ENCODE peak calls at places on chromosomes 13 and 19, in four cellular contexts. One of them, this sample, is unnamed.

GRCh38 chr19:33385956-33386355 is 12.4 kb downstream of the CEBPG start:
- DNase-seq in heart right ventricle: peak; percentile 60
- DNase-seq in tibial nerve: no peak
- DNase-seq in CD8-positive, alpha-beta memory T cell: no peak
- DNase-seq in this sample: no peak

GRCh38 chr19:7831452-7831851 is 1.4 kb downstream of the EVI5L start:
- DNase-seq in heart right ventricle: no peak
- DNase-seq in CD8-positive, alpha-beta memory T cell: no peak
- DNase-seq in tibial nerve: no peak
- DNase-seq in this sample: peak; percentile 53

GRCh38 chr19:32902448-32902847 is 32.9 kb upstream of the SLC7A9 start:
- DNase-seq in CD8-positive, alpha-beta memory T cell: no peak
- DNase-seq in heart right ventricle: no peak
- DNase-seq in tibial nerve: no peak
- DNase-seq in this sample: peak; percentile 61

GRCh38 chr19:46381746-46382345 is 31.5 kb downstream of the CCDC8 start:
- DNase-seq in tibial nerve: no peak
- DNase-seq in heart right ventricle: no peak
- DNase-seq in CD8-positive, alpha-beta memory T cell: no peak
- DNase-seq in this sample: no peak

GRCh38 chr19:53511933-53512374 is 26.0 kb upstream of the ZNF331 start:
- DNase-seq in CD8-positive, alpha-beta memory T cell: peak; percentile 70
- DNase-seq in tibial nerve: peak; percentile 29
- DNase-seq in heart right ventricle: peak; percentile 45
- DNase-seq in this sample: peak; percentile 70

GRCh38 chr19:35117791-35118190 is 2.2 kb downstream of the FXYD3 start:
- DNase-seq in tibial nerve: no peak
- DNase-seq in CD8-positive, alpha-beta memory T cell: no peak
- DNase-seq in heart right ventricle: no peak
- DNase-seq in this sample: no peak

GRCh38 chr19:24054044-24054935 is 32.7 kb upstream of the ZNF254 start:
- DNase-seq in tibial nerve: no peak
- DNase-seq in heart right ventricle: no peak
- DNase-seq in CD8-positive, alpha-beta memory T cell: no peak
- DNase-seq in this sample: no peak

GRCh38 chr19:38089440-38089839 is 134.6 kb downstream of the DPF1 start:
- DNase-seq in heart right ventricle: no peak
- DNase-seq in CD8-positive, alpha-beta memory T cell: no peak
- DNase-seq in tibial nerve: no peak
- DNase-seq in this sample: no peak

GRCh38 chr19:41373993-41374392 is 2.3 kb upstream of the TMEM91 start:
- DNase-seq in tibial nerve: peak; percentile 65
- DNase-seq in heart right ventricle: peak; percentile 89
- DNase-seq in CD8-positive, alpha-beta memory T cell: no peak
- DNase-seq in this sample: peak; percentile 81

GRCh38 chr13:89214115-89214514 is 1542.9 kb downstream of the SLITRK5 start:
- DNase-seq in heart right ventricle: no peak
- DNase-seq in CD8-positive, alpha-beta memory T cell: no peak
- DNase-seq in tibial nerve: no peak
- DNase-seq in this sample: no peak

GRCh38 chr19:5048727-5049553 is 80.0 kb downstream of the KDM4B start:
- DNase-seq in CD8-positive, alpha-beta memory T cell: no peak
- DNase-seq in heart right ventricle: no peak
- DNase-seq in tibial nerve: no peak
- DNase-seq in this sample: no peak

GRCh38 chr19:45151821-45152503 is 8.8 kb downstream of the NKPD1 start:
- DNase-seq in tibial nerve: no peak
- DNase-seq in CD8-positive, alpha-beta memory T cell: no peak
- DNase-seq in heart right ventricle: no peak
- DNase-seq in this sample: no peak

GRCh38 chr19:35757231-35757748 is 461 bp upstream of the HSPB6 start:
- DNase-seq in CD8-positive, alpha-beta memory T cell: no peak
- DNase-seq in tibial nerve: peak; percentile 84
- DNase-seq in heart right ventricle: peak; percentile 87
- DNase-seq in this sample: peak; percentile 86

GRCh38 chr19:6820237-6820636 is 47.7 kb downstream of the VAV1 start:
- DNase-seq in tibial nerve: no peak
- DNase-seq in heart right ventricle: no peak
- DNase-seq in CD8-positive, alpha-beta memory T cell: no peak
- DNase-seq in this sample: no peak

GRCh38 chr19:14091885-14092462 is 1.4 kb upstream of the SAMD1 start:
- DNase-seq in tibial nerve: no peak
- DNase-seq in CD8-positive, alpha-beta memory T cell: no peak
- DNase-seq in heart right ventricle: no peak
- DNase-seq in this sample: no peak

GRCh38 chr13:48486362-48486761 is 46.5 kb downstream of the RCBTB2 start:
- DNase-seq in heart right ventricle: no peak
- DNase-seq in CD8-positive, alpha-beta memory T cell: no peak
- DNase-seq in tibial nerve: no peak
- DNase-seq in this sample: no peak

GRCh38 chr13:49690133-49690989 is 925 bp downstream of the EBPL start:
- DNase-seq in tibial nerve: no peak
- DNase-seq in heart right ventricle: no peak
- DNase-seq in CD8-positive, alpha-beta memory T cell: no peak
- DNase-seq in this sample: no peak

GRCh38 chr19:18999896-19000620 is 33.3 kb downstream of the SUGP2 start:
- DNase-seq in CD8-positive, alpha-beta memory T cell: no peak
- DNase-seq in heart right ventricle: no peak
- DNase-seq in tibial nerve: no peak
- DNase-seq in this sample: no peak

GRCh38 chr19:27671876-27672275 is 1541.1 kb downstream of the UQCRFS1 start:
- DNase-seq in heart right ventricle: no peak
- DNase-seq in CD8-positive, alpha-beta memory T cell: no peak
- DNase-seq in tibial nerve: no peak
- DNase-seq in this sample: no peak

GRCh38 chr19:2983351-2984195 is 6.2 kb downstream of the TLE6 start:
- DNase-seq in CD8-positive, alpha-beta memory T cell: no peak
- DNase-seq in heart right ventricle: peak; percentile 75
- DNase-seq in tibial nerve: peak; percentile 37
- DNase-seq in this sample: peak; percentile 48

GRCh38 chr19:42143341-42144234 is 11.3 kb upstream of the POU2F2 start:
- DNase-seq in CD8-positive, alpha-beta memory T cell: no peak
- DNase-seq in heart right ventricle: no peak
- DNase-seq in tibial nerve: no peak
- DNase-seq in this sample: no peak

GRCh38 chr13:27283906-27284523 is 13.4 kb downstream of the RASL11A start:
- DNase-seq in heart right ventricle: no peak
- DNase-seq in CD8-positive, alpha-beta memory T cell: no peak
- DNase-seq in tibial nerve: no peak
- DNase-seq in this sample: no peak

GRCh38 chr13:20998649-20999415 is 62.6 kb downstream of the LATS2 start:
- DNase-seq in heart right ventricle: no peak
- DNase-seq in tibial nerve: no peak
- DNase-seq in CD8-positive, alpha-beta memory T cell: no peak
- DNase-seq in this sample: no peak

GRCh38 chr19:53991224-53992113 is at the start of gene CACNG6:
- DNase-seq in tibial nerve: no peak
- DNase-seq in CD8-positive, alpha-beta memory T cell: no peak
- DNase-seq in heart right ventricle: no peak
- DNase-seq in this sample: peak; percentile 40

GRCh38 chr19:40424637-40425449 is 949 bp downstream of the SERTAD1 start:
- DNase-seq in tibial nerve: no peak
- DNase-seq in heart right ventricle: no peak
- DNase-seq in CD8-positive, alpha-beta memory T cell: no peak
- DNase-seq in this sample: no peak

GRCh38 chr13:40221131-40221459 is 445.3 kb downstream of the FOXO1 start:
- DNase-seq in CD8-positive, alpha-beta memory T cell: no peak
- DNase-seq in heart right ventricle: no peak
- DNase-seq in tibial nerve: no peak
- DNase-seq in this sample: no peak

GRCh38 chr13:29921542-29921941 is 71.1 kb upstream of the UBL3 start:
- DNase-seq in heart right ventricle: no peak
- DNase-seq in tibial nerve: no peak
- DNase-seq in CD8-positive, alpha-beta memory T cell: no peak
- DNase-seq in this sample: no peak

GRCh38 chr19:12789098-12789903 is 2.0 kb upstream of the JUNB start:
- DNase-seq in tibial nerve: no peak
- DNase-seq in heart right ventricle: no peak
- DNase-seq in CD8-positive, alpha-beta memory T cell: no peak
- DNase-seq in this sample: peak; percentile 92

GRCh38 chr19:18167975-18168645 is 5.5 kb upstream of the IFI30 start:
- DNase-seq in heart right ventricle: peak; percentile 37
- DNase-seq in tibial nerve: no peak
- DNase-seq in CD8-positive, alpha-beta memory T cell: peak; percentile 68
- DNase-seq in this sample: no peak

GRCh38 chr19:7533281-7533819 is 2.2 kb upstream of the PNPLA6 start:
- DNase-seq in CD8-positive, alpha-beta memory T cell: no peak
- DNase-seq in heart right ventricle: peak; percentile 83
- DNase-seq in tibial nerve: peak; percentile 38
- DNase-seq in this sample: peak; percentile 80

GRCh38 chr13:34401741-34402140 is 540.3 kb upstream of the NBEA start:
- DNase-seq in CD8-positive, alpha-beta memory T cell: no peak
- DNase-seq in tibial nerve: no peak
- DNase-seq in heart right ventricle: no peak
- DNase-seq in this sample: no peak

GRCh38 chr19:39301021-39301420 is 4.8 kb downstream of the IFNL1 start:
- DNase-seq in heart right ventricle: no peak
- DNase-seq in CD8-positive, alpha-beta memory T cell: no peak
- DNase-seq in tibial nerve: no peak
- DNase-seq in this sample: no peak

GRCh38 chr19:56868446-56868845 is 27.9 kb upstream of the PEG3 start:
- DNase-seq in heart right ventricle: no peak
- DNase-seq in CD8-positive, alpha-beta memory T cell: no peak
- DNase-seq in tibial nerve: no peak
- DNase-seq in this sample: no peak
- H3K9me3 ChIP-seq in heart right ventricle: peaks cover 68% of the 10 kb centered on the region
- H3K9me3 ChIP-seq in CD8-positive, alpha-beta memory T cell: peaks cover 6% of the 10 kb centered on the region
- H3K9me3 ChIP-seq in tibial nerve: peaks cover 55% of the 10 kb centered on the region
- H3K9me3 ChIP-seq in this sample: peaks cover 63% of the 10 kb centered on the region

DNA sequence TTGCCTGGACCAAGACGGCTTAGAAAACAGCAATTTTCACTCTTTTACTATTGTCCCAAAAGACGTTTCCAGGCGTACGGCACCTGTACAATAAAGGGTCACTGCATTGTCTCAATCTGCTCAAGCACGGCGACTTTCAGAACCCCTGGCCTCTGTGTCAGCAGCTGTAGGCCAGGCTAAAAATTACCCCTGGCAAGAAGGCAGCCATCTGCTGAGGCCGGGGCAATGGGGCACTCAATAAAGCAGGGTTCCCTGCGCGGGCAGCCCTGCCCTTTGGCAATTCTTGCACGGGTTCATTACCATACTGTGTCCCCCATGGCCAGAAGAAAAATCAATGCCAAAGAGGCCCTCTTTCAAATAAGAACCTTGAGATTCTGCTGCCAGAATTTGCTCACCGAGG is 52.1 kb downstream of the STK24 start:
- DNase-seq in heart right ventricle: no peak
- DNase-seq in CD8-positive, alpha-beta memory T cell: no peak
- DNase-seq in tibial nerve: no peak
- DNase-seq in this sample: no peak
- H3K4me1 ChIP-seq in heart right ventricle: peaks cover 84% of the 10 kb centered on the region
- H3K4me1 ChIP-seq in CD8-positive, alpha-beta memory T cell: peaks cover 69% of the 10 kb centered on the region
- H3K4me1 ChIP-seq in tibial nerve: peaks cover 17% of the 10 kb centered on the region
- H3K4me1 ChIP-seq in this sample: peaks cover 26% of the 10 kb centered on the region

GRCh38 chr19:10285393-10285792 is 1.4 kb upstream of the ICAM4 start:
- DNase-seq in tibial nerve: no peak
- DNase-seq in heart right ventricle: no peak
- DNase-seq in CD8-positive, alpha-beta memory T cell: no peak
- DNase-seq in this sample: no peak

GRCh38 chr19:10289167-10289835 is 451 bp upstream of the ICAM5 start:
- DNase-seq in tibial nerve: no peak
- DNase-seq in CD8-positive, alpha-beta memory T cell: peak; percentile 78
- DNase-seq in heart right ventricle: no peak
- DNase-seq in this sample: peak; percentile 59

GRCh38 chr19:10284641-10285278 is 2.0 kb upstream of the ICAM4 start:
- DNase-seq in heart right ventricle: no peak
- DNase-seq in CD8-positive, alpha-beta memory T cell: no peak
- DNase-seq in tibial nerve: no peak
- DNase-seq in this sample: no peak

GRCh38 chr19:10288662-10289166 is 1.0 kb upstream of the ICAM5 start:
- DNase-seq in tibial nerve: no peak
- DNase-seq in CD8-positive, alpha-beta memory T cell: no peak
- DNase-seq in heart right ventricle: no peak
- DNase-seq in this sample: peak; percentile 66

DNA sequence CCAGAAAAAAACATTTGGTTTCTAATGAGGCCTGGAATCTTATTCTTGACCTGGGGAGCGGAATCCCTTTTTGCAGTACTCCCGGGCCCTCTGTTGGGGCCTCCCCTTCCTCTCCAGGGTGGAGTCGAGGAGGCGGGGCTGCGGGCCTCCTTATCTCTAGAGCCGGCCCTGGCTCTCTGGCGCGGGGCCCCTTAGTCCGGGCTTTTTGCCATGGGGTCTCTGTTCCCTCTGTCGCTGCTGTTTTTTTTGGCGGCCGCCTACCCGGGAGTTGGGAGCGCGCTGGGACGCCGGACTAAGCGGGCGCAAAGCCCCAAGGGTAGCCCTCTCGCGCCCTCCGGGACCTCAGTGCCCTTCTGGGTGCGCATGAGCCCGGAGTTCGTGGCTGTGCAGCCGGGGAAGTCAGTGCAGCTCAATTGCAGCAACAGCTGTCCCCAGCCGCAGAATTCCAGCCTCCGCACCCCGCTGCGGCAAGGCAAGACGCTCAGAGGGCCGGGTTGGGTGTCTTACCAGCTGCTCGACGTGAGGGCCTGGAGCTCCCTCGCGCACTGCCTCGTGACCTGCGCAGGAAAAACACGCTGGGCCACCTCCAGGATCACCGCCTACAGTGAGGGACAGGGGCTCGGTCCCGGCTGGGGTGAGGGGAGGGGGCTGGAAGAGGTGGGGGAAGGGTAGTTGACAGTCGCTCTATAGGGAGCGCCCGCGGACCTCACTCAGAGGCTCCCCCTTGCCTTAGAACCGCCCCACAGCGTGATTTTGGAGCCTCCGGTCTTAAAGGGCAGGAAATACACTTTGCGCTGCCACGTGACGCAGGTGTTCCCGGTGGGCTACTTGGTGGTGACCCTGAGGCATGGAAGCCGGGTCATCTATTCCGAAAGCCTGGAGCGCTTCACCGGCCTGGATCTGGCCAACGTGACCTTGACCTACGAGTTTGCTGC is at the start of gene ICAM4:
- DNase-seq in CD8-positive, alpha-beta memory T cell: no peak
- DNase-seq in tibial nerve: no peak
- DNase-seq in heart right ventricle: peak; percentile 90
- DNase-seq in this sample: peak; percentile 62
- H3K4me3 ChIP-seq in CD8-positive, alpha-beta memory T cell: peak within 1 kb of the TSS; percentile 9
- H3K4me3 ChIP-seq in tibial nerve: peak within 1 kb of the TSS; percentile 18
- H3K4me3 ChIP-seq in heart right ventricle: peak within 1 kb of the TSS; percentile 33
- H3K4me3 ChIP-seq in this sample: no peak within 1 kb of the TSS

DNA sequence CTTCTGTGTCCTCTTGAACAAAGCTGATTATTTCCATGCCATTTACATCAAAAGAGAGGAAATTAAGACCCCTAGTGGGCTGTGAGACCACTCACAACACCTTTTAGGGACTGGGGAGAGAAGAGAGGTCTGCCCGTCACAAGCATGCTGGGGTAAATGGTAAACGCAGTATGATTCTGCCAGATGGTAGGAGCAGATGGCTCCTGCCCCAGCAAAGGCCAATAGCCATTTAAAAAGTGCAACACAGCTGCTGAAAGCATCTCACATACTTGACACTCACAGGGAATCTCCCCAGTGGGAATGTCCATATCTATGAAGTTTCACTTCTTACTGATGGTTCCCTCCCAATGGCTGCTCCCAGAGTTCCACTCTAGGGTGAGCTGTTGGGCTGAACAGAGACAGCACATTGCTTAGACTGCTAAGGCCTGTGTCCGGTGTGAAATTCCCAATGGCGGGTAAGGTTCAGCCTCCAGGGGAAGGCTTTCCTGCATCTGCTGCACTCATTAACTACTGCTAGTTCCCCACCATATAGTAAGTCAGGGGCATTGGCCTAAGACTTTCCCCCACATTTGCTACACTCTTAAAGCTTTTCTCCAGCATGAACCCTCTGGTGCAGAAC is 7.4 kb downstream of the ZNF671 start:
- DNase-seq in CD8-positive, alpha-beta memory T cell: no peak
- DNase-seq in tibial nerve: no peak
- DNase-seq in heart right ventricle: no peak
- DNase-seq in this sample: no peak
- H3K9me3 ChIP-seq in CD8-positive, alpha-beta memory T cell: peaks cover 49% of the 10 kb centered on the region
- H3K9me3 ChIP-seq in tibial nerve: peaks cover 100% of the 10 kb centered on the region
- H3K9me3 ChIP-seq in heart right ventricle: peaks cover 100% of the 10 kb centered on the region
- H3K9me3 ChIP-seq in this sample: peaks cover 87% of the 10 kb centered on the region

This sample was measured in mucosa of descending colon.